ENCODE peak calls at places on chromosomes 5 and 9, in seven cellular contexts. H is endothelial cell of umbilical vein, B is body of pancreas, F is HCT116, U is IMR-90, T is breast epithelium, P is stomach. V is an unnamed sample. For H3K4me1 and H3K9me3, the result is how much of the 10 kb centered on the place peaks cover.

GRCh38 chr5:96031811-96032261 is 70.2 kb upstream of the ELL2 start:
- DNase-seq in B (no peak), T (no peak), U (peak), F (no peak), P (no peak), H (no peak), V (no peak)

GRCh38 chr5:134576386-134577021 is 51.0 kb downstream of the JADE2 start:
- DNase-seq in H (no peak), B (no peak), P (no peak), U (no peak), F (no peak), T (no peak), V (no peak)

GRCh38 chr5:59356813-59357381 is 536.6 kb downstream of the PDE4D start:
- DNase-seq in B (no peak), T (no peak), H (no peak), P (peak), U (no peak), F (no peak), V (no peak)

GRCh38 chr9:124381073-124381945 is 33.9 kb downstream of the PSMB7 start:
- DNase-seq in T (no peak), U (peak), B (no peak), F (no peak), P (no peak), H (peak), V (no peak)

GRCh38 chr9:108743901-108744371 is 111.8 kb downstream of the ACTL7B start:
- DNase-seq in U (no peak), B (no peak), F (no peak), P (no peak), H (no peak), T (no peak), V (no peak)

GRCh38 chr5:131379723-131380122 is 115.9 kb downstream of the CDC42SE2 start:
- DNase-seq in H (peak), B (peak), P (no peak), F (no peak), T (no peak), U (peak), V (no peak)

GRCh38 chr5:43631182-43631910 is 28.4 kb downstream of the NNT start:
- DNase-seq in B (peak), H (peak), F (peak), T (no peak), P (peak), U (peak), V (no peak)

GRCh38 chr9:98191615-98192502 is 578 bp downstream of the CORO2A start:
- DNase-seq in B (peak), T (no peak), U (no peak), F (no peak), P (peak), H (no peak), V (no peak)

GRCh38 chr5:147554285-147554817 is 44.5 kb upstream of the DPYSL3 start:
- DNase-seq in B (no peak), U (peak), F (no peak), H (peak), T (no peak), P (no peak), V (no peak)

GRCh38 chr9:87469833-87470465 is 27.7 kb upstream of the DAPK1 start:
- DNase-seq in U (no peak), H (no peak), F (no peak), B (no peak), T (no peak), P (no peak), V (no peak)

GRCh38 chr5:105840800-105841199 is 1829.9 kb downstream of the EFNA5 start:
- DNase-seq in F (no peak), T (no peak), B (no peak), U (no peak), H (peak), P (no peak), V (no peak)

GRCh38 chr9:2722715-2723114 is 5.4 kb downstream of the KCNV2 start:
- DNase-seq in U (peak), P (no peak), B (no peak), T (no peak), F (no peak), H (no peak), V (no peak)

GRCh38 chr5:116395708-116396203 is 178.9 kb downstream of the SEMA6A start:
- DNase-seq in U (no peak), B (peak), P (no peak), H (peak), T (no peak), F (no peak), V (no peak)

GRCh38 chr5:135312255-135312935 is 86.6 kb downstream of the MACROH2A1 start:
- DNase-seq in P (no peak), T (no peak), F (no peak), U (peak), B (no peak), H (no peak), V (no peak)

GRCh38 chr5:177336112-177336511 is 15.4 kb downstream of the LMAN2 start:
- DNase-seq in F (peak), U (no peak), H (peak), B (peak), P (no peak), T (no peak), V (no peak)

GRCh38 chr5:100644776-100645175 is 109.6 kb downstream of the FAM174A start:
- DNase-seq in F (no peak), P (no peak), T (no peak), U (no peak), H (no peak), B (no peak), V (no peak)

GRCh38 chr5:37197340-37198050 is 51.7 kb downstream of the CPLANE1 start:
- DNase-seq in B (no peak), T (no peak), F (no peak), P (no peak), U (peak), H (peak), V (no peak)

GRCh38 chr5:11355491-11355890 is 548.8 kb downstream of the CTNND2 start:
- DNase-seq in P (no peak), T (no peak), U (no peak), B (no peak), F (no peak), H (no peak), V (no peak)

GRCh38 chr5:77952811-77953210 is 176.7 kb upstream of the TBCA start:
- DNase-seq in F (no peak), T (no peak), B (no peak), P (no peak), H (peak), U (peak), V (no peak)

GRCh38 chr9:34957492-34958410 is at the start of gene PHF24:
- DNase-seq in B (no peak), U (no peak), F (no peak), P (no peak), H (no peak), T (no peak), V (no peak)

GRCh38 chr9:23526806-23527205 is 299.2 kb downstream of the ELAVL2 start:
- DNase-seq in T (no peak), U (no peak), H (peak), F (no peak), P (no peak), B (no peak), V (no peak)

GRCh38 chr5:62138607-62139006 is 167.4 kb upstream of the KIF2A start:
- DNase-seq in U (no peak), T (no peak), B (no peak), P (no peak), F (no peak), H (no peak), V (no peak)

GRCh38 chr5:83035373-83036170 is 41.6 kb downstream of the TMEM167A start:
- DNase-seq in U (no peak), B (peak), F (no peak), T (no peak), H (no peak), P (no peak), V (no peak)

GRCh38 chr5:128084228-128085167 is 932 bp downstream of the SLC12A2 start:
- DNase-seq in U (peak), P (peak), B (peak), F (no peak), H (peak), T (peak), V (peak)

GRCh38 chr5:169148066-169148740 is 152.7 kb downstream of the SLIT3 start:
- DNase-seq in T (no peak), P (no peak), B (no peak), F (no peak), U (no peak), H (no peak), V (no peak)

GRCh38 chr5:169149317-169149716 is 151.6 kb downstream of the SLIT3 start:
- DNase-seq in B (no peak), F (no peak), T (no peak), H (no peak), U (no peak), P (no peak), V (no peak)

GRCh38 chr5:169151051-169151805 is 149.7 kb downstream of the SLIT3 start:
- DNase-seq in P (no peak), B (no peak), H (no peak), F (no peak), T (no peak), U (no peak), V (no peak)

GRCh38 chr5:169152453-169152852 is 148.5 kb downstream of the SLIT3 start:
- DNase-seq in H (no peak), U (no peak), B (no peak), P (no peak), T (no peak), F (no peak), V (no peak)

DNA sequence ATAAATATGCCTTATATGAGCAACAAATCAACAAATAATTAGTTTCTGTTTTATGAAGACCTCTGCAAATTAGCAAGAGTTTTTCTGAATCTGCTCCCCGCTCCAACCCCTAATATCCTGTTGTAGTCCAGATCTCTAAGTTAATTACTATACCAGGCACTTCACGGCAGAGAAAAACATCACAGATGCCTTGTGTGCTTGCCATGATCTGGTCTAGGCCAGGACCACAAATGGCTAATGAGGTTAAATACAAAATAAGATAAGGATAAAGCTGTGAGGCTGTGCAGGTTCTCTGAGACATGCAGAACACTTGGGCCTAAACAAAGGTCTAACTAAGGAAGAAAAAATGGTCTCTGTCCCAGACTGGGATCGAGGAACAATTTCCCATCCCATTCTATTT is 150.8 kb downstream of the SLIT3 start:
- DNase-seq in T (no peak), P (no peak), B (no peak), H (no peak), U (no peak), F (no peak), V (no peak)
- H3K4me1 ChIP-seq in T (under half), P (under half), B (under half), H (under half), U (under half), F (under half), V (under half)

GRCh38 chr9:131678499-131679111 is 61.3 kb downstream of the RAPGEF1 start:
- DNase-seq in H (peak), P (peak), U (peak), T (no peak), B (peak), F (peak), V (no peak)
- TF ChIP-seq POLR2A in H (no peak), P (no peak), U (peak), T (no peak), B (no peak), F (no peak), V (no peak)

DNA sequence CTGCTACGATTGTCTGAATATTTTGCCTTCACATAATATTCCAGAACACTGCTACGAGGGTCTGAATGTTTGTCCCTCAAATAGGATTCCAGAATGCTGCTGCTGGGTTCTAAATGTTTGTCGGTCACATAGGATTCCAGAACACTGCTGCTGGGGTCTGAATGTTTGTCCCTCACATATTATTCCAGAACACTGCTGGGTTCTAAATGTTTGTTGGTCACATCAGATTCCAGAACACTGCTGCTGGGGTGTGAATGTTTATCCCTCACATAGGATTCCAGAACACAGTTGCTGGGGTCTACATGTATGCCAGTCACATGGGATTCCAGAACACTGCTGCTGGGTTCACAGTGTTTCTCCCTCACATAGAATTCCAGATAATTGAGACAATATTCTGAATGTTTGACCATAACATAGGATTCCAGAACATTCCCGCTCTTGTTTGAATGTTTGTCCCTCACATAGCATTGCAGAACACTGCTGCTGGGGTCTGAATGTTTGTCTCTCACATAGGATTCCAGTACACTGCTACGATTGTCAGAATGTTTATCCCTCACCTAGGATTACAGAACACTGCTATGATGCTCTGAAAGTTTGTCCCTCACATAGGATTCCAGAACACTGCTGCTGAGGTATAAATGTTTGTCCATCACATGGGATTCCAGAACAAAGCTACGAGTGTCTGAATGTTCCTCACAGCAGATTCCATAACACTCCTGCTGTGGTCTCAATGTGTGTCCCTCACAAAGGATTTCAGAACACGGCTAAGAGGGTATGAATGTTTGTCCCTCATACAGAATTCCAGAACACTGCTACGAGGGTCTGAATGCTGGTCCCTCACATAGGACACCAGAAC is 201.8 kb downstream of the FOXD4L6 start:
- DNase-seq in U (no peak), F (no peak), B (no peak), P (no peak), T (no peak), H (no peak), V (no peak)
- H3K9me3 ChIP-seq in U (half or more), F (under half), B (half or more), P (half or more), T (half or more), H (under half), V (half or more)

GRCh38 chr5:140182075-140182709 is 7.2 kb downstream of the CYSTM1 start:
- DNase-seq in P (no peak), B (no peak), H (no peak), F (no peak), T (no peak), U (no peak), V (no peak)
- H3K4me1 ChIP-seq in P (half or more), B (half or more), H (under half), F (under half), T (under half), U (under half), V (half or more)

GRCh38 chr5:141839015-141839513 is 39.1 kb downstream of the PCDH1 start:
- DNase-seq in F (no peak), H (peak), T (no peak), B (no peak), U (no peak), P (no peak), V (no peak)

GRCh38 chr5:141841781-141842180 is 36.4 kb downstream of the PCDH1 start:
- DNase-seq in B (peak), F (no peak), P (peak), H (no peak), U (no peak), T (peak), V (no peak)

GRCh38 chr5:141841376-141841775 is 36.8 kb downstream of the PCDH1 start:
- DNase-seq in H (peak), P (peak), T (no peak), B (peak), F (no peak), U (no peak), V (no peak)

GRCh38 chr5:141840826-141841360 is 37.3 kb downstream of the PCDH1 start:
- DNase-seq in F (no peak), T (no peak), H (peak), P (no peak), B (no peak), U (no peak), V (no peak)

DNA sequence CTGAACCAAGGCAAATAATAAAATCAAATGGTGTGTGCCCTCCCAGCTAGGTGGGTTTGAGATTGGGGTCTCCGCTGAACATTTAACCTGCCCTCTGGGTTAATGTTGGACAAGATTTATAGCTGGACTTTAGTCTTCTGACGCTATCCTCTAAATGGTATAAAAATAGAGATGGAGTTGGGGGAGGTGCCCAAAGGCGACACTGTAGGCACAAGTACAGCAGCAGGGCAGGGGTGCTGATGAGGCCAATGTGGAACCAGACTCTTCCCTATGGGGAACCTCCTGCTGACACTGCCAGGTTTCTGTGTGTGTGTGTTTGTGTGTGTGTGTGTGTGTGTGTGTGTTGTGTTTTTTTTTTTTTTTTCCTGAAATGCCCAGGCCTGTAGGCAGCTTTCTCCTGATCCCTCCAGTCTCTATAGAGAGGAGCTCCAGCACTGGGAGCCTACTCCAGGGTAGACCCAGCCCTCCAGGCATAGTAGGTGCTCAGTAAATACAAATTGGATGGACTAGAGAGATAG is 37.9 kb downstream of the PCDH1 start:
- DNase-seq in U (no peak), T (no peak), H (no peak), F (no peak), P (no peak), B (no peak), V (no peak)
- TF ChIP-seq POLR2A in U (no peak), T (no peak), H (no peak), F (no peak), P (no peak), B (no peak), V (no peak)

GRCh38 chr5:88861213-88861612 is 21.8 kb downstream of the MEF2C start:
- DNase-seq in B (no peak), H (no peak), U (no peak), T (no peak), P (no peak), F (no peak), V (no peak)
- H3K9me3 ChIP-seq in B (under half), H (under half), U (under half), T (under half), P (under half), F (under half), V (under half)

GRCh38 chr9:111991179-111991578 is 94.6 kb downstream of the UGCG start:
- DNase-seq in U (no peak), H (no peak), F (no peak), B (no peak), T (no peak), P (no peak), V (no peak)
- H3K4me1 ChIP-seq in U (under half), H (under half), F (under half), B (under half), T (under half), P (under half), V (under half)

GRCh38 chr5:1315018-1315708 is 20.3 kb upstream of the TERT start:
- DNase-seq in F (no peak), U (no peak), T (peak), H (no peak), P (peak), B (no peak), V (no peak)

GRCh38 chr5:1314564-1314982 is 19.7 kb upstream of the TERT start:
- DNase-seq in B (no peak), F (no peak), P (peak), T (peak), H (no peak), U (no peak), V (peak)

GRCh38 chr5:1316941-1317340 is 22.1 kb upstream of the TERT start:
- DNase-seq in U (no peak), T (no peak), H (no peak), P (no peak), F (no peak), B (no peak), V (no peak)

GRCh38 chr5:1316588-1316902 is 21.7 kb upstream of the TERT start:
- DNase-seq in F (no peak), P (no peak), U (no peak), B (no peak), T (no peak), H (no peak), V (peak)

DNA sequence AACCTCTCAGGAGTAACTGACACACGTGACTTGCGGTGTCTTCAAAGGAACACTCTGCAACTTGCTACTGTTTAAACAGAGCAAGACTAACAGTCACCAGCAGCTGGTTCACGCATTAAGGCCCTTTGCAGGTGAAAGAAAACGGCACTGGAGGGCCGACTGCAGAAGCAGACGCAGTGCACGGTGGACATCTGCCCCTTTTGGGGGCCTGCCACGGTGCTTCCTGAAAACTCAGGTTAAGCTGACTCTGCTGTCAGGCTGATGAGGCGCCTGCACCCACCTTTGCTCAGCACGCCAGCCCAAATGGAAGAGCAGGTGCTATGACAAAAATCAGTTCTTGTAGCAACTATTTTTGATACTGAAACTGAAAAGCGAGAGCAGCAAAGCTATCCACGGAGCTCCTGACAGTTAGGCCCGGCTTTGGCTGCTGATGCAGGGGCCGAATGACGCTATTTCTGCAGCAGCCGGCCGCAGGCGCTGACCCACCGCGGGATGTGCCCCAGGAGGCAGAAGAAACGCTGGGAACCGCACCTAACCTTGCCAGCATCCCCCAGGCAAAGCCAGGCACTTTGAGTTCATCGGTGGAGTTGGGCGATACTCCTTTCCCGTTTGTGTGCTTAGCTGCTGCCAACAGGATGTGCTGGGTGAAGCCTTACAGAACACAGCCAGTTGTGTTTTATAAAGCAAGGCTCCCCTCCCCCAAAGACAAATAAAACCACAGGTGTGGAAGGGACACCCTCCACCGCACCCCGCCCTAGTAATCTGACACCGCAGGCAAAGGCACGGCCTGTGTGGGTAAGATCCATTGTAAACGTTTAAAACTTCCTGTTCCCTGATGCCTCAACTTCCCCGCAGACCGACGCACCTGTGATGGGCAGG is 21.1 kb upstream of the TERT start:
- DNase-seq in F (no peak), B (peak), T (peak), P (peak), H (no peak), U (no peak), V (peak)
- TF ChIP-seq POLR2A in F (no peak), B (no peak), T (no peak), P (no peak), H (no peak), U (no peak), V (no peak)

GRCh38 chr9:29129763-29130162 is 1556.5 kb upstream of the C9orf72 start:
- DNase-seq in T (no peak), P (no peak), H (no peak), U (no peak), F (no peak), B (no peak), V (no peak)
- H3K9me3 ChIP-seq in T (under half), P (under half), H (under half), U (under half), F (under half), B (under half), V (under half)